ENCODE peak calls at places on chromosome 12, in five cellular contexts. R, M, O, Q and K are unnamed samples.

GRCh38 chr12:44385964-44386363 is 490.2 kb downstream of the NELL2 start:
- DNase-seq in R (no peak), M (no peak), O (no peak), Q (no peak), K (no peak)

GRCh38 chr12:93689076-93689834 is 12.1 kb downstream of the CRADD start:
- DNase-seq in R (no peak), M (no peak), O (no peak), Q (no peak), K (peak)

GRCh38 chr12:52041695-52042123 is 9.5 kb upstream of the NR4A1 start:
- DNase-seq in R (peak), M (no peak), O (no peak), Q (peak), K (peak)

GRCh38 chr12:18677189-18677588 is 60.6 kb downstream of the PLCZ1 start:
- DNase-seq in R (no peak), M (no peak), O (no peak), Q (no peak), K (no peak)

GRCh38 chr12:128007250-128007649 is 259.7 kb upstream of the TMEM132C start:
- DNase-seq in R (no peak), M (no peak), O (no peak), Q (no peak), K (no peak)

GRCh38 chr12:6788972-6789905 is at the start of gene CD4:
- DNase-seq in R (no peak), M (no peak), O (no peak), Q (no peak), K (no peak)

GRCh38 chr12:128820253-128820652 is 3.5 kb downstream of the SLC15A4 start:
- DNase-seq in R (no peak), M (no peak), O (no peak), Q (no peak), K (no peak)

GRCh38 chr12:52020539-52021336 is 14.0 kb downstream of the TAMALIN start:
- DNase-seq in R (peak), M (peak), O (peak), Q (peak), K (peak)

GRCh38 chr12:80710727-80711066 is 3.3 kb downstream of the MYF6 start:
- DNase-seq in R (no peak), M (no peak), O (no peak), Q (no peak), K (no peak)

GRCh38 chr12:75784591-75784990 is 247.0 kb downstream of the PHLDA1 start:
- DNase-seq in R (peak), M (peak), O (no peak), Q (no peak), K (peak)

GRCh38 chr12:12804011-12804410 is 9.1 kb upstream of the DDX47 start:
- DNase-seq in R (peak), M (peak), O (no peak), Q (no peak), K (peak)

GRCh38 chr12:22935090-22935489 is 310.1 kb downstream of the ETNK1 start:
- DNase-seq in R (no peak), M (no peak), O (no peak), Q (no peak), K (no peak)

GRCh38 chr12:27463826-27464554 is 17.5 kb downstream of the SMCO2 start:
- DNase-seq in R (no peak), M (no peak), O (no peak), Q (no peak), K (peak)

GRCh38 chr12:67989184-67989965 is at the start of gene IFNG-AS1:
- DNase-seq in R (no peak), M (no peak), O (no peak), Q (no peak), K (no peak)

GRCh38 chr12:52084491-52085231 is 5.2 kb downstream of the SMIM41 start:
- DNase-seq in R (no peak), M (no peak), O (no peak), Q (no peak), K (no peak)

GRCh38 chr12:124613151-124613585 is 45.8 kb upstream of the NCOR2 start:
- DNase-seq in R (no peak), M (no peak), O (no peak), Q (no peak), K (peak)

GRCh38 chr12:47954467-47955045 is 8.8 kb upstream of the TMEM106C start:
- DNase-seq in R (no peak), M (no peak), O (no peak), Q (no peak), K (no peak)

GRCh38 chr12:79423560-79423959 is 267.2 kb downstream of the PAWR start:
- DNase-seq in R (no peak), M (no peak), O (no peak), Q (no peak), K (no peak)

GRCh38 chr12:116121453-116121871 is 156.0 kb downstream of the MED13L start:
- DNase-seq in R (no peak), M (no peak), O (no peak), Q (no peak), K (peak)

GRCh38 chr12:53048780-53049401 is 974 bp upstream of the TNS2 start:
- DNase-seq in R (peak), M (peak), O (no peak), Q (peak), K (peak)

GRCh38 chr12:114747156-114747555 is 63.2 kb upstream of the TBX3 start:
- DNase-seq in R (no peak), M (no peak), O (no peak), Q (no peak), K (peak)

GRCh38 chr12:15700595-15700994 is 88.6 kb downstream of the EPS8 start:
- DNase-seq in R (peak), M (no peak), O (no peak), Q (no peak), K (peak)

GRCh38 chr12:75720807-75721206 is 209.4 kb upstream of the KRR1 start:
- DNase-seq in R (no peak), M (no peak), O (no peak), Q (no peak), K (no peak)

GRCh38 chr12:64678248-64678647 is 68.0 kb downstream of the RASSF3 start:
- DNase-seq in R (no peak), M (no peak), O (no peak), Q (no peak), K (no peak)

GRCh38 chr12:80064269-80064668 is 35.1 kb upstream of the OTOGL start:
- DNase-seq in R (no peak), M (no peak), O (no peak), Q (no peak), K (peak)

GRCh38 chr12:121334513-121335343 is 17.5 kb downstream of the ANAPC5 start:
- DNase-seq in R (peak), M (peak), O (no peak), Q (peak), K (peak)

GRCh38 chr12:104733717-104734175 is 224.3 kb downstream of the SLC41A2 start:
- DNase-seq in R (peak), M (peak), O (no peak), Q (peak), K (no peak)

GRCh38 chr12:68809190-68810026 is 1.4 kb downstream of the MDM2 start:
- DNase-seq in R (no peak), M (no peak), O (no peak), Q (no peak), K (no peak)

GRCh38 chr12:13503094-13503835 is 306.7 kb downstream of the EMP1 start:
- DNase-seq in R (no peak), M (no peak), O (no peak), Q (no peak), K (no peak)

GRCh38 chr12:40733871-40734270 is 41.6 kb downstream of the CNTN1 start:
- DNase-seq in R (no peak), M (no peak), O (no peak), Q (no peak), K (no peak)

GRCh38 chr12:124573839-124574786 is 6.7 kb upstream of the NCOR2 start:
- DNase-seq in R (no peak), M (no peak), O (no peak), Q (peak), K (no peak)

GRCh38 chr12:124436366-124436765 is 131.0 kb downstream of the NCOR2 start:
- DNase-seq in R (peak), M (no peak), O (no peak), Q (peak), K (peak)

GRCh38 chr12:28872654-28873268 is 276.3 kb upstream of the FAR2 start:
- DNase-seq in R (peak), M (peak), O (peak), Q (peak), K (peak)

GRCh38 chr12:6953417-6954315 is 2.5 kb downstream of the PTPN6 start:
- DNase-seq in R (no peak), M (no peak), O (no peak), Q (no peak), K (no peak)

GRCh38 chr12:4992881-4993280 is 50.8 kb upstream of the KCNA5 start:
- DNase-seq in R (no peak), M (no peak), O (no peak), Q (no peak), K (no peak)

GRCh38 chr12:62299617-62300016 is 39.4 kb downstream of the USP15 start:
- DNase-seq in R (no peak), M (no peak), O (no peak), Q (no peak), K (no peak)

GRCh38 chr12:34298971-34299801 is 276.9 kb downstream of the ALG10 start:
- DNase-seq in R (no peak), M (no peak), O (no peak), Q (no peak), K (no peak)

DNA sequence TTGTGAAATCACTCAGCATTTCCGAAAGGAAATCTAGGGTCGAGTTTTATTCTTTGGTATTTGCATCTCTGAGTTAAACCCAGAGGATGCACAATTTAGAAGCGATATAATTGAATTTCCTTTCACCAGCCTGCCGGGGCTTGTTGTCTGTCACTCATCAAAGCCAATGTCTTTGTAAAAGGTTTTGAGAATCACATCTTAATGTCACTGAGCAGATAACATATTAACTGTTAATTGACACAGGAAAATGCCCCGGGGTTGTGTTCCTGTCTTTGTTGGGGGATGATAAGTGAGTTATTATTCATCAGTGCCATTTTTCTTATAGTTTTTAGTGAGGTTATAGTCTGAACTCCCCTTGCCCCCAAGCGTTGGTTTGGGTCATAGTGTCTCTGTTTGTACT is 73.4 kb downstream of the DUSP6 start:
- DNase-seq in R (no peak), M (no peak), O (no peak), Q (no peak), K (no peak)
- TF ChIP-seq MAFK in R (no peak), M (no peak), O (no peak), Q (no peak), K (no peak)

DNA sequence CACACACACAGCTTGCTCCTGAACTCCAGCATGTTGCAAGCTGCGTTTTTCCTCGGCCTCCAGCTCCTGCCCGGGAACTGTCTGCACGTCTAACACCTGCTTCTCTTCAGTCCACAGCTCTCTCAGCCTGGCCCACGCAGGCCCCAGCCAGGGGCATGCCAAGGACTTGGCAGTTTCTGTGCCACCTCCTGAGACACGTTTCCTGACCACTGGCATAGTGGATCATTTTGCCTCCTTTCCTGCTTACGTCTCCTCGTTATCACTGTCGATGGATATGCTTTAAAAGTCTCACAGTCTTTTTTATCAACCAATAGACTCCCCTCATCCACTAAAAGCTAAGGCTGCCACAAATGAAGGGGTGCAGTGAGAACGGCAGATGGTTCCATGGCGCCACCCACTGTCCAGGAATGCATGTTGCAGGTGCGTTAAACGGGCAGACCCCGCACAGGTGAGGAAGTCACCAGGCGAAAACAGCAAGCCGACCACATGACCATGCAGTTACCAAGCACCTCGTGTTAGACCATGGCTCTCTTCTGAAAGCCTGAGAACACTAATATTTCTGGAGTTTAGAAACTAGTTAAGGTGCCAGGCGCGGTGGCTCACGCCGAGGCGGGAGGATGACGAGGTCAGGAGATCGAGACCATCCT is 14.7 kb upstream of the TEAD4 start:
- DNase-seq in R (peak), M (peak), O (peak), Q (peak), K (peak)
- TF ChIP-seq MAFK in R (no peak), M (no peak), O (no peak), Q (no peak), K (no peak)

GRCh38 chr12:92156139-92156538 is 10.5 kb upstream of the BTG1 start:
- DNase-seq in R (no peak), M (no peak), O (no peak), Q (no peak), K (no peak)

GRCh38 chr12:92158711-92159534 is 13.3 kb upstream of the BTG1 start:
- DNase-seq in R (no peak), M (no peak), O (no peak), Q (no peak), K (no peak)

GRCh38 chr12:92156704-92157395 is 11.2 kb upstream of the BTG1 start:
- DNase-seq in R (no peak), M (no peak), O (no peak), Q (no peak), K (no peak)

GRCh38 chr12:92151916-92152315 is 6.3 kb upstream of the BTG1 start:
- DNase-seq in R (no peak), M (no peak), O (no peak), Q (no peak), K (no peak)

DNA sequence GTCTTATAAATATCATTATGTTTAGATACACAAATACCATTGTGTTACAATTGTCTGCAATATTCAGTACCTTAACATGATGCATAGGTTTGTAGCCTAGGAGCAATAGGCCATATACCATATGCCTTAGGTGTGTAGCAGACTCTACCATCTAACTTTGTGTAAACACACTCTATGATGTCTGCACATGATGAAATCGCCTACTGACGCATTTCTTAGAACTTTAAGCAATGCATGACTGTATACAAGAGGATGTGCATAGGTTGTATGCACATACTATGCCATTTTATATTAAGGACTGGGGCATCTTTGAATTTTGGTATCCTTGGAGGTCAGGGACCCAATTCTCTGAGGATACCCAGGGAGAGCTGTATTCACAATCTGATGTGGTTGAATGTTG is 10.1 kb upstream of the BTG1 start:
- DNase-seq in R (no peak), M (no peak), O (no peak), Q (no peak), K (peak)
- TF ChIP-seq MAFK in R (no peak), M (no peak), O (no peak), Q (no peak), K (no peak)

GRCh38 chr12:101570022-101570421 is 24.7 kb upstream of the MYBPC1 start:
- DNase-seq in R (peak), M (peak), O (no peak), Q (no peak), K (peak)
- TF ChIP-seq MAFK in R (no peak), M (peak), O (no peak), Q (no peak), K (no peak)